ENCODE peak calls at places on chromosomes 16 and 17, in seven cellular contexts. L is hepatocyte; D is CD8-positive, alpha-beta T cell; J is effector memory CD4-positive, alpha-beta T cell; T is stomach; R is PC-3; I is AG04450. U is an unnamed sample.
A peak's percentile ranks its signal among the peaks of the same experiment; 100 is the strongest.

GRCh38 chr16:3952342-3953131 is 72.0 kb upstream of the CREBBP start:
- DNase-seq in L (no peak), D (no peak), J (no peak), T (no peak), R (no peak), I (no peak), U (peak; percentile 89)

GRCh38 chr17:6261496-6261895 is 173.4 kb downstream of the AIPL1 start:
- DNase-seq in L (no peak), D (no peak), J (no peak), T (no peak), R (no peak), I (no peak), U (no peak)

GRCh38 chr16:88477631-88478030 is 24.6 kb downstream of the ZFPM1 start:
- DNase-seq in L (no peak), D (no peak), J (no peak), T (no peak), R (no peak), I (no peak), U (no peak)

GRCh38 chr17:72591500-72592241 is 470.9 kb downstream of the SOX9 start:
- DNase-seq in L (peak; percentile 52), D (no peak), J (no peak), T (no peak), R (peak; percentile 38), I (no peak), U (no peak)

GRCh38 chr17:80997471-80998387 is 6.1 kb downstream of the CHMP6 start:
- DNase-seq in L (peak; percentile 4), D (no peak), J (no peak), T (no peak), R (peak; percentile 83), I (no peak), U (no peak)

GRCh38 chr16:3756113-3756512 is 38.8 kb upstream of the TRAP1 start:
- DNase-seq in L (no peak), D (no peak), J (no peak), T (no peak), R (no peak), I (no peak), U (no peak)

GRCh38 chr17:49290690-49291326 is 60.2 kb upstream of the PHOSPHO1 start:
- DNase-seq in L (peak; percentile 53), D (peak; percentile 15), J (no peak), T (no peak), R (peak; percentile 69), I (no peak), U (no peak)

GRCh38 chr16:1019934-1020305 is 38.4 kb downstream of the SOX8 start:
- DNase-seq in L (no peak), D (no peak), J (no peak), T (no peak), R (no peak), I (no peak), U (no peak)

GRCh38 chr17:78966123-78966813 is 13.5 kb downstream of the LGALS3BP start:
- DNase-seq in L (no peak), D (no peak), J (no peak), T (no peak), R (no peak), I (no peak), U (no peak)

GRCh38 chr17:62696256-62696655 is 68.8 kb downstream of the MRC2 start:
- DNase-seq in L (no peak), D (no peak), J (no peak), T (no peak), R (no peak), I (no peak), U (no peak)

GRCh38 chr17:1931759-1932579 is 93.2 kb downstream of the RTN4RL1 start:
- DNase-seq in L (peak; percentile 74), D (no peak), J (no peak), T (peak; percentile 77), R (peak; percentile 47), I (no peak), U (no peak)

GRCh38 chr17:79749156-79749815 is 18.5 kb downstream of the ENPP7 start:
- DNase-seq in L (no peak), D (no peak), J (no peak), T (no peak), R (peak; percentile 76), I (peak; percentile 33), U (no peak)

GRCh38 chr17:65514082-65514481 is 47.4 kb downstream of the AXIN2 start:
- DNase-seq in L (no peak), D (no peak), J (no peak), T (no peak), R (peak; percentile 28), I (no peak), U (no peak)

GRCh38 chr17:73007447-73007846 is 85.0 kb downstream of the SLC39A11 start:
- DNase-seq in L (no peak), D (no peak), J (no peak), T (peak; percentile 57), R (no peak), I (no peak), U (no peak)

GRCh38 chr17:77385750-77386501 is 245.2 kb downstream of the SEC14L1 start:
- DNase-seq in L (no peak), D (no peak), J (no peak), T (no peak), R (no peak), I (no peak), U (peak; percentile 74)

GRCh38 chr16:57514371-57514770 is 22.0 kb downstream of the CCDC102A start:
- DNase-seq in L (no peak), D (no peak), J (no peak), T (no peak), R (no peak), I (no peak), U (no peak)

GRCh38 chr17:37605081-37605480 is 4.1 kb downstream of the SYNRG start:
- DNase-seq in L (no peak), D (no peak), J (no peak), T (no peak), R (no peak), I (no peak), U (no peak)

GRCh38 chr16:71626018-71626857 is at the start of gene MARVELD3:
- DNase-seq in L (peak; percentile 92), D (peak; percentile 35), J (no peak), T (peak; percentile 93), R (peak; percentile 81), I (no peak), U (peak; percentile 4)

GRCh38 chr17:78933025-78933958 is 8.1 kb upstream of the TIMP2 start:
- DNase-seq in L (peak; percentile 87), D (peak; percentile 34), J (peak; percentile 18), T (peak; percentile 64), R (peak; percentile 98), I (peak; percentile 94), U (peak; percentile 68)

GRCh38 chr17:82400830-82401229 is 17.3 kb upstream of the HEXD start:
- DNase-seq in L (no peak), D (peak; percentile 40), J (peak; percentile 19), T (peak; percentile 49), R (no peak), I (no peak), U (peak; percentile 53)

GRCh38 chr17:82399601-82400101 is 18.5 kb upstream of the HEXD start:
- DNase-seq in L (no peak), D (no peak), J (no peak), T (no peak), R (no peak), I (no peak), U (no peak)

GRCh38 chr17:82397449-82398335 is 20.5 kb upstream of the HEXD start:
- DNase-seq in L (no peak), D (no peak), J (no peak), T (no peak), R (no peak), I (no peak), U (no peak)

GRCh38 chr17:82400206-82400605 is 17.9 kb upstream of the HEXD start:
- DNase-seq in L (no peak), D (no peak), J (no peak), T (no peak), R (no peak), I (no peak), U (no peak)

DNA sequence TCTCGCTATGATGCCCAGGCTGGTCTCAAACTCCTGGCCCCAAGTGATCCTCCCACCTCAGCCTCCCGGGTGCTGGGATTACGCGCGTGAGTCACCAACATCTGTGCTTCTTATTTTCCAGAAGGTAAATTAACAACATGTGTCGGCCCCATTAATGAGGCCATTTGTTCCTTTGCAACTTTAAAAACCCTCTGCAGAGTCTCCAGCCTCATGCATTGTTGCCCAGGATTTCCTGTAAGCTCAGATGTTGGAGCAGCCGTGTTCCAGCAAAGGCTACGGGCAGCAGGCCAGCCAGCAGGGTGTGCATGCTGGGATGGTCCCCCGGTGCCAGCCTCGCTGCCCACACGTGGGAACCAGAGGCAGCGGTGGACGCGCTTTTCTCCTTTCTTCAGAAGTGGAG is 19.1 kb upstream of the HEXD start:
- DNase-seq in L (peak; percentile 67), D (no peak), J (no peak), T (no peak), R (no peak), I (no peak), U (no peak)
- H3K4me3 ChIP-seq in L (no peak overlapping the region), D (no peak overlapping the region), J (no peak overlapping the region), T (no peak overlapping the region), R (no peak overlapping the region), I (no peak overlapping the region), U (no peak overlapping the region)

GRCh38 chr16:25063102-25063501 is 47.9 kb upstream of the ARHGAP17 start:
- DNase-seq in L (no peak), D (no peak), J (no peak), T (no peak), R (no peak), I (no peak), U (no peak)
- H3K27ac ChIP-seq in L (no peak overlapping the region), D (no peak overlapping the region), J (no peak overlapping the region), T (no peak overlapping the region), R (no peak overlapping the region), I (no peak overlapping the region), U (peak overlapping the region; percentile 70)

DNA sequence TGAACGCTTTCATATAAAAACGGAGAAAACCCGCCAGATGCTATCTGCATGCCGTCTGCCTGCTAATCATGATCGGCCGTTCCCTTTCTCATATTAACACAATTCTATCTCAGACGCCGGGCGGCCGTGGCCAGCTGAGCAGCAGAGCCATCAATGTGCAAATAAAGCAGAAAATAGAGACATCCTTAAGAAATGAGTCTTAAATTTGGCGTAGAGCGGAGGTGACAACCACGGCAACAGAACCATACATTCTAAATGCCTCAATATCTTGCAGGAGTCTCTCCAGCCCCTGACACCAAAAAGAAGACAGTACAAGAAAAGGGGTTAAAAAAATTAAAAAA is 2.7 kb upstream of the IRX5 start:
- DNase-seq in L (peak; percentile 35), D (no peak), J (no peak), T (no peak), R (no peak), I (no peak), U (no peak)
- H3K27me3 ChIP-seq in L (peaks cover 27% of the 10 kb centered on the region), D (peaks cover 45% of the 10 kb centered on the region), J (peaks cover 32% of the 10 kb centered on the region), T (peaks cover 14% of the 10 kb centered on the region), R (peaks cover 65% of the 10 kb centered on the region), I (peaks cover 50% of the 10 kb centered on the region), U (peaks cover 66% of the 10 kb centered on the region)

DNA sequence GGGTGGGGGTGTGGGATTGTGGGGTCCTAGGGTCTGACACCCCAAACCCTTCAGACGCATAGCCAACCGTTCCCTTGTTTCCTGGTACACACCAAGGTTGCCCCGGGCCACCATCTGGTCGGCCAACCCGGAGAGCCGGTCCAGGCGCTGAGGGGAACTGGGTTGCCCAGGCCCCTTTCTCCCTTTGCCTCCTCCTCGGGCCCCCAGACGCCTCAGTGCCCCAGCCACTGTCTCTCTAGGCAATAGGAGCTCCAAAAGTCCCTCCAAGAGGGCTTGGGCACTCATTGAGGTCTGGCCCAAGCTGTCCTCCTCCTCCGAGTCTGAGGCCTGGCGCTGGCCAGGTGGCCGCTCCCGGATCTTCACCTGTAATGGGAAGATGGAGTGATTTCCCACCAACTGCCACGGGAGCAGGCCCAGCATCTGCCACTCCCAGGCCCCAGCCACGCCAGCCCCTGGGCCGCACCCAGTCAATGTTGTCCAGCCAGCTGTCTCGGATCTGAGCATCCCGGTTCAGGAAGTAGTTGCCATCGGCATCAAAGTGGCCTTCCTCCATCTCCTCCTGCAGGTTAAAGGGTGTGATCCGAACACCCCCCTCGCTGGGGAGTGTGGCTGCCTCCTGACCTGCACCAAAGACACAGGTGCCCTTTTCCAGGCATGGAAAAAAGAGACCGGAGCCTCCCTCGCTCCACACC is 1.5 kb downstream of the CD2BP2 start:
- DNase-seq in L (no peak), D (no peak), J (no peak), T (no peak), R (no peak), I (no peak), U (no peak)
- H3K4me3 ChIP-seq in L (peak overlapping the region; percentile 47), D (peak overlapping the region; percentile 70), J (no peak overlapping the region), T (peak overlapping the region; percentile 92), R (peak overlapping the region; percentile 94), I (peak overlapping the region; percentile 98), U (no peak overlapping the region)

U was measured in adrenal gland.